ENCODE peak calls at places on chromosomes 5 and 9, in eight cellular contexts. One of them, this sample, is unnamed.

GRCh38 chr5:181223041-181223728 is at the start of gene TRIM41:
- DNase-seq in stimulated activated CD8-positive, alpha-beta memory T cell treated with anti-CD3 and anti-CD28 coated beads, Interleukin-15, amount 100 ng/mL, for 1 hour: peak; percentile 94
- DNase-seq in WTC11: peak; percentile 99
- DNase-seq in AG04450: peak; percentile 98
- DNase-seq in HCEC 1CT: peak; percentile 99
- DNase-seq in non-pigmented ciliary epithelial cell: peak; percentile 84
- DNase-seq in HT1080: peak; percentile 98
- DNase-seq in Daoy: peak; percentile 99
- DNase-seq in this sample: peak; percentile 98

GRCh38 chr9:79578891-79579290 is 7.1 kb downstream of the TLE4 start:
- DNase-seq in stimulated activated CD8-positive, alpha-beta memory T cell treated with anti-CD3 and anti-CD28 coated beads, Interleukin-15, amount 100 ng/mL, for 1 hour: no peak
- DNase-seq in WTC11: no peak
- DNase-seq in AG04450: no peak
- DNase-seq in HCEC 1CT: no peak
- DNase-seq in non-pigmented ciliary epithelial cell: no peak
- DNase-seq in HT1080: no peak
- DNase-seq in Daoy: no peak
- DNase-seq in this sample: no peak

GRCh38 chr5:67997892-67998457 is 217.6 kb upstream of the PIK3R1 start:
- DNase-seq in stimulated activated CD8-positive, alpha-beta memory T cell treated with anti-CD3 and anti-CD28 coated beads, Interleukin-15, amount 100 ng/mL, for 1 hour: no peak
- DNase-seq in WTC11: no peak
- DNase-seq in AG04450: no peak
- DNase-seq in HCEC 1CT: no peak
- DNase-seq in non-pigmented ciliary epithelial cell: no peak
- DNase-seq in HT1080: no peak
- DNase-seq in Daoy: no peak
- DNase-seq in this sample: no peak

GRCh38 chr5:8660133-8660893 is 791.4 kb downstream of the MTRR start:
- DNase-seq in stimulated activated CD8-positive, alpha-beta memory T cell treated with anti-CD3 and anti-CD28 coated beads, Interleukin-15, amount 100 ng/mL, for 1 hour: no peak
- DNase-seq in WTC11: no peak
- DNase-seq in AG04450: peak; percentile 10
- DNase-seq in HCEC 1CT: no peak
- DNase-seq in non-pigmented ciliary epithelial cell: no peak
- DNase-seq in HT1080: no peak
- DNase-seq in Daoy: no peak
- DNase-seq in this sample: no peak

GRCh38 chr9:68974431-68974830 is 39.5 kb downstream of the PRKACG start:
- DNase-seq in stimulated activated CD8-positive, alpha-beta memory T cell treated with anti-CD3 and anti-CD28 coated beads, Interleukin-15, amount 100 ng/mL, for 1 hour: no peak
- DNase-seq in WTC11: no peak
- DNase-seq in AG04450: no peak
- DNase-seq in HCEC 1CT: no peak
- DNase-seq in non-pigmented ciliary epithelial cell: no peak
- DNase-seq in HT1080: no peak
- DNase-seq in Daoy: no peak
- DNase-seq in this sample: no peak

GRCh38 chr9:33817327-33818166 is 587 bp downstream of the UBE2R2 start:
- DNase-seq in stimulated activated CD8-positive, alpha-beta memory T cell treated with anti-CD3 and anti-CD28 coated beads, Interleukin-15, amount 100 ng/mL, for 1 hour: peak; percentile 13
- DNase-seq in WTC11: peak; percentile 62
- DNase-seq in AG04450: no peak
- DNase-seq in HCEC 1CT: peak; percentile 77
- DNase-seq in non-pigmented ciliary epithelial cell: no peak
- DNase-seq in HT1080: peak; percentile 79
- DNase-seq in Daoy: peak; percentile 81
- DNase-seq in this sample: peak; percentile 55

GRCh38 chr9:131405429-131405828 is 11.5 kb downstream of the PRRC2B start:
- DNase-seq in stimulated activated CD8-positive, alpha-beta memory T cell treated with anti-CD3 and anti-CD28 coated beads, Interleukin-15, amount 100 ng/mL, for 1 hour: no peak
- DNase-seq in WTC11: peak; percentile 72
- DNase-seq in AG04450: no peak
- DNase-seq in HCEC 1CT: no peak
- DNase-seq in non-pigmented ciliary epithelial cell: no peak
- DNase-seq in HT1080: no peak
- DNase-seq in Daoy: peak; percentile 83
- DNase-seq in this sample: no peak

GRCh38 chr9:135023389-135023788 is 64.1 kb upstream of the OLFM1 start:
- DNase-seq in stimulated activated CD8-positive, alpha-beta memory T cell treated with anti-CD3 and anti-CD28 coated beads, Interleukin-15, amount 100 ng/mL, for 1 hour: no peak
- DNase-seq in WTC11: no peak
- DNase-seq in AG04450: no peak
- DNase-seq in HCEC 1CT: no peak
- DNase-seq in non-pigmented ciliary epithelial cell: no peak
- DNase-seq in HT1080: peak; percentile 79
- DNase-seq in Daoy: peak; percentile 94
- DNase-seq in this sample: no peak

GRCh38 chr5:132876020-132876759 is 2.7 kb downstream of the LEAP2 start:
- DNase-seq in stimulated activated CD8-positive, alpha-beta memory T cell treated with anti-CD3 and anti-CD28 coated beads, Interleukin-15, amount 100 ng/mL, for 1 hour: no peak
- DNase-seq in WTC11: no peak
- DNase-seq in AG04450: no peak
- DNase-seq in HCEC 1CT: peak; percentile 13
- DNase-seq in non-pigmented ciliary epithelial cell: no peak
- DNase-seq in HT1080: no peak
- DNase-seq in Daoy: no peak
- DNase-seq in this sample: no peak

GRCh38 chr5:1343931-1344901 is 683 bp downstream of the CLPTM1L start:
- DNase-seq in stimulated activated CD8-positive, alpha-beta memory T cell treated with anti-CD3 and anti-CD28 coated beads, Interleukin-15, amount 100 ng/mL, for 1 hour: no peak
- DNase-seq in WTC11: peak; percentile 31
- DNase-seq in AG04450: no peak
- DNase-seq in HCEC 1CT: no peak
- DNase-seq in non-pigmented ciliary epithelial cell: no peak
- DNase-seq in HT1080: no peak
- DNase-seq in Daoy: peak; percentile 21
- DNase-seq in this sample: peak; percentile 16